ENCODE peak calls at places on chromosomes 2 and 18, in seven cellular contexts. One of them, this sample, is unnamed.

GRCh38 chr18:63309422-63309821 is 10.1 kb downstream of the BCL2 start:
- DNase-seq in psoas muscle: no peak
- DNase-seq in GM12865: no peak
- DNase-seq in IMR-90: no peak
- DNase-seq in prostate gland: no peak
- DNase-seq in uterus: no peak
- DNase-seq in A549: no peak
- DNase-seq in this sample: no peak

GRCh38 chr2:241069821-241070281 is 32.2 kb downstream of the MTERF4 start:
- DNase-seq in psoas muscle: no peak
- DNase-seq in GM12865: no peak
- DNase-seq in IMR-90: no peak
- DNase-seq in prostate gland: no peak
- DNase-seq in uterus: no peak
- DNase-seq in A549: no peak
- DNase-seq in this sample: no peak

GRCh38 chr2:66364495-66364992 is 70.4 kb upstream of the MEIS1 start:
- DNase-seq in psoas muscle: no peak
- DNase-seq in GM12865: no peak
- DNase-seq in IMR-90: peak
- DNase-seq in prostate gland: peak
- DNase-seq in uterus: no peak
- DNase-seq in A549: no peak
- DNase-seq in this sample: peak

GRCh38 chr2:18599509-18600254 is 10.3 kb upstream of the NT5C1B start:
- DNase-seq in psoas muscle: no peak
- DNase-seq in GM12865: no peak
- DNase-seq in IMR-90: peak
- DNase-seq in prostate gland: no peak
- DNase-seq in uterus: no peak
- DNase-seq in A549: no peak
- DNase-seq in this sample: no peak

GRCh38 chr2:138504546-138505239 is 3.1 kb downstream of the SPOPL start:
- DNase-seq in psoas muscle: no peak
- DNase-seq in GM12865: peak
- DNase-seq in IMR-90: no peak
- DNase-seq in prostate gland: no peak
- DNase-seq in uterus: no peak
- DNase-seq in A549: no peak
- DNase-seq in this sample: peak

GRCh38 chr2:158774663-158775062 is 20.5 kb upstream of the DAPL1 start:
- DNase-seq in psoas muscle: no peak
- DNase-seq in GM12865: no peak
- DNase-seq in IMR-90: no peak
- DNase-seq in prostate gland: no peak
- DNase-seq in uterus: no peak
- DNase-seq in A549: no peak
- DNase-seq in this sample: no peak

GRCh38 chr2:235598842-235599531 is 105.1 kb downstream of the AGAP1 start:
- DNase-seq in psoas muscle: no peak
- DNase-seq in GM12865: no peak
- DNase-seq in IMR-90: peak
- DNase-seq in prostate gland: no peak
- DNase-seq in uterus: no peak
- DNase-seq in A549: peak
- DNase-seq in this sample: no peak

GRCh38 chr2:46377666-46378560 is 80.7 kb downstream of the EPAS1 start:
- DNase-seq in psoas muscle: no peak
- DNase-seq in GM12865: no peak
- DNase-seq in IMR-90: no peak
- DNase-seq in prostate gland: no peak
- DNase-seq in uterus: no peak
- DNase-seq in A549: no peak
- DNase-seq in this sample: no peak

GRCh38 chr2:188983427-188984101 is 9.4 kb downstream of the COL3A1 start:
- DNase-seq in psoas muscle: no peak
- DNase-seq in GM12865: peak
- DNase-seq in IMR-90: peak
- DNase-seq in prostate gland: no peak
- DNase-seq in uterus: no peak
- DNase-seq in A549: no peak
- DNase-seq in this sample: peak

GRCh38 chr2:64404743-64405142 is 49.2 kb upstream of the LGALSL start:
- DNase-seq in psoas muscle: peak
- DNase-seq in GM12865: no peak
- DNase-seq in IMR-90: no peak
- DNase-seq in prostate gland: no peak
- DNase-seq in uterus: peak
- DNase-seq in A549: no peak
- DNase-seq in this sample: no peak

GRCh38 chr2:9799729-9800632 is 43.3 kb upstream of the TAF1B start:
- DNase-seq in psoas muscle: peak
- DNase-seq in GM12865: peak
- DNase-seq in IMR-90: peak
- DNase-seq in prostate gland: peak
- DNase-seq in uterus: peak
- DNase-seq in A549: peak
- DNase-seq in this sample: peak

GRCh38 chr18:62486290-62486964 is 36.4 kb upstream of the ZCCHC2 start:
- DNase-seq in psoas muscle: no peak
- DNase-seq in GM12865: peak
- DNase-seq in IMR-90: peak
- DNase-seq in prostate gland: no peak
- DNase-seq in uterus: no peak
- DNase-seq in A549: peak
- DNase-seq in this sample: peak

GRCh38 chr2:866887-867286 is 83.8 kb upstream of the SNTG2 start:
- DNase-seq in psoas muscle: no peak
- DNase-seq in GM12865: no peak
- DNase-seq in IMR-90: no peak
- DNase-seq in prostate gland: no peak
- DNase-seq in uterus: no peak
- DNase-seq in A549: no peak
- DNase-seq in this sample: no peak

GRCh38 chr2:45765007-45765767 is 113.7 kb downstream of the PRKCE start:
- DNase-seq in psoas muscle: no peak
- DNase-seq in GM12865: no peak
- DNase-seq in IMR-90: no peak
- DNase-seq in prostate gland: no peak
- DNase-seq in uterus: no peak
- DNase-seq in A549: no peak
- DNase-seq in this sample: no peak

GRCh38 chr2:107777962-107778361 is 48.7 kb upstream of the RGPD4 start:
- DNase-seq in psoas muscle: no peak
- DNase-seq in GM12865: no peak
- DNase-seq in IMR-90: no peak
- DNase-seq in prostate gland: no peak
- DNase-seq in uterus: no peak
- DNase-seq in A549: no peak
- DNase-seq in this sample: peak

GRCh38 chr2:162706770-162707169 is 131.8 kb downstream of the KCNH7 start:
- DNase-seq in psoas muscle: no peak
- DNase-seq in GM12865: no peak
- DNase-seq in IMR-90: no peak
- DNase-seq in prostate gland: no peak
- DNase-seq in uterus: no peak
- DNase-seq in A549: no peak
- DNase-seq in this sample: no peak

GRCh38 chr18:596288-596881 is 403 bp upstream of the CLUL1 start:
- DNase-seq in psoas muscle: no peak
- DNase-seq in GM12865: peak
- DNase-seq in IMR-90: no peak
- DNase-seq in prostate gland: peak
- DNase-seq in uterus: no peak
- DNase-seq in A549: peak
- DNase-seq in this sample: peak

GRCh38 chr2:136118819-136119716 is 1.1 kb upstream of the CXCR4 start:
- DNase-seq in psoas muscle: peak
- DNase-seq in GM12865: peak
- DNase-seq in IMR-90: no peak
- DNase-seq in prostate gland: peak
- DNase-seq in uterus: no peak
- DNase-seq in A549: no peak
- DNase-seq in this sample: no peak

GRCh38 chr2:33291278-33292013 is 185.0 kb upstream of the RASGRP3 start:
- DNase-seq in psoas muscle: no peak
- DNase-seq in GM12865: no peak
- DNase-seq in IMR-90: peak
- DNase-seq in prostate gland: peak
- DNase-seq in uterus: no peak
- DNase-seq in A549: peak
- DNase-seq in this sample: peak

DNA sequence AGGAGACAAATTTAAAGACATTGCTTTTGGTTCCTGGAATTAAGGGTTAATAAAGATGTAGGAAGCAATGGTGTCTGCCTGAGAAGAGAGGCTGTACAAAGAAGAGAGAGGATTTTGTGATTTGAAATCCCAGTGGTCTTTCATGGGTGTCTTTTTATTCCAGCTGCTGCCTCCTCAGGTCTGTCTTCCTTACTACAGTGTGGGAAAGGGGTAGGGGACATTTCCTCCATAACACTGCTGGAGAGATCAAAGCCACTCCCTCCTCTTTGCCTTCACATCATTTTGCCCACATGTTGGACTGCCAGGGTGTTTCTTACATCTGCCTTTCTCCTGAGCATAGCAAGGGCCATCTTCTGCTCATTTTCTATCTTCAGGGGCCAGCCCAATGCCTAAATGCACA is 348.5 kb downstream of the EN1 start:
- DNase-seq in psoas muscle: no peak
- DNase-seq in GM12865: no peak
- DNase-seq in IMR-90: no peak
- DNase-seq in prostate gland: no peak
- DNase-seq in uterus: no peak
- DNase-seq in A549: no peak
- DNase-seq in this sample: no peak
- TF ChIP-seq CTCF in psoas muscle: no peak
- TF ChIP-seq CTCF in GM12865: no peak
- TF ChIP-seq CTCF in IMR-90: no peak
- TF ChIP-seq CTCF in prostate gland: no peak
- TF ChIP-seq CTCF in uterus: no peak
- TF ChIP-seq CTCF in A549: no peak
- TF ChIP-seq CTCF in this sample: no peak

DNA sequence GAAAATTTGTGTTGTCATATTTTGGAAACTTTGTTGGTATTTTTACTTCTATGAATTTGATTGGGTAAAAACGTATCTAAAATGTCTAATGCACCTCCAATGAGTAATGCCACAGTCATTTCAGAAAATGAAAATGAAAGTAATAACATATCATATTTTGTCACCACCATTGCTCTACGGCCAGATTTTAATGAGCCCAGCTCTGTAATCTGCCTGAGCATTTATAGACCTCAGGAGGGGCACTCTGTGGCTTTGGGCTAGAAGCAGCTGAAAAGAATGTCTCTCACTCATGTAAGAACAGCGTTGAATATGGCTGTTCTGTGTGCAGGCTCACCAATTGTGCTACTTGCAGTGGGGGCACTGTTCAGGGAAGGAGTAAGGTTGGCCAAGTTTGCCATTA is 32.7 kb upstream of the ABCA12 start:
- DNase-seq in psoas muscle: no peak
- DNase-seq in GM12865: peak
- DNase-seq in IMR-90: no peak
- DNase-seq in prostate gland: no peak
- DNase-seq in uterus: no peak
- DNase-seq in A549: no peak
- DNase-seq in this sample: no peak
- H3K4me3 ChIP-seq in psoas muscle: no peak
- H3K4me3 ChIP-seq in GM12865: no peak
- H3K4me3 ChIP-seq in IMR-90: peak
- H3K4me3 ChIP-seq in prostate gland: no peak
- H3K4me3 ChIP-seq in uterus: no peak
- H3K4me3 ChIP-seq in A549: no peak
- H3K4me3 ChIP-seq in this sample: no peak

GRCh38 chr2:226794077-226794670 is 5.4 kb downstream of the IRS1 start:
- DNase-seq in psoas muscle: no peak
- DNase-seq in GM12865: no peak
- DNase-seq in IMR-90: peak
- DNase-seq in prostate gland: no peak
- DNase-seq in uterus: no peak
- DNase-seq in A549: no peak
- DNase-seq in this sample: peak

GRCh38 chr2:226796012-226796839 is 3.4 kb downstream of the IRS1 start:
- DNase-seq in psoas muscle: peak
- DNase-seq in GM12865: no peak
- DNase-seq in IMR-90: peak
- DNase-seq in prostate gland: no peak
- DNase-seq in uterus: peak
- DNase-seq in A549: no peak
- DNase-seq in this sample: peak

GRCh38 chr2:226794751-226795171 is 4.9 kb downstream of the IRS1 start:
- DNase-seq in psoas muscle: no peak
- DNase-seq in GM12865: no peak
- DNase-seq in IMR-90: peak
- DNase-seq in prostate gland: peak
- DNase-seq in uterus: peak
- DNase-seq in A549: peak
- DNase-seq in this sample: peak

GRCh38 chr2:226796840-226797288 is 2.8 kb downstream of the IRS1 start:
- DNase-seq in psoas muscle: peak
- DNase-seq in GM12865: no peak
- DNase-seq in IMR-90: peak
- DNase-seq in prostate gland: peak
- DNase-seq in uterus: peak
- DNase-seq in A549: no peak
- DNase-seq in this sample: peak

DNA sequence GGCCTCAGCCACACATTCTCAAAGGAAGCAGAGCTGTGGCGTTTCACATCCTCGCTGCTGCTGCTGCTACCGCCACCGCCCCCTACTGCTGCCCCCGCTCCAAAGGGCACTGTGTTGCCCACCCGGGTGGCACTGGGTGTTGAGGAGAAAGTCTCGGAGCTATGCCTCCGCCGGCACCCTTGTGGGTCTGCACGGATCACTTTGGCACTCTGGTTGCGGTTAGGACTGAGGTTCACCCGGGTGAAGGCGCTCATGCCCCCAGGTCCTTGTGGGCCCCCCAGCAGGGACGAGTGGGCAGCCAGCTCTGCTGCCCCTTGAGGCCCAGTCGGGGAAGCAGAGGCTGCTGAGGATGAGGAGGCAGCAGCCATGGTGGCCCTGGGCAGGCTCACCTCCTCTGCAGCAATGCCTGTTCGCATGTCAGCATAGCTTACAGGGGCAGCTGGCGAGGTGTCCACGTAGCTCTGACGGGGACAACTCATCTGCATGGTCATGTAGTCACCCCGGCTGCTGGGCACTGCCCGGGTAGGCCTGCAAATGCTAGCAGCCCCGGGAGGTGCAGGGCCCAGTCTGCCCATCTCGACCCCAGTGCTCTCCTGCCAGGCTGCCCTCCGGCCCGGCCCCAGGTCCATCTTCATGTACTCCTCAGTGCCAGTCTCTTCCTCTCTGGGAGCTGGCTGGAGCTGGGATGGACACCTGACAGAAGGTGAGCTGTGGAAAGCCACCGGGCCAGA is 4.2 kb downstream of the IRS1 start:
- DNase-seq in psoas muscle: peak
- DNase-seq in GM12865: no peak
- DNase-seq in IMR-90: peak
- DNase-seq in prostate gland: peak
- DNase-seq in uterus: peak
- DNase-seq in A549: no peak
- DNase-seq in this sample: peak
- TF ChIP-seq CTCF in psoas muscle: peak
- TF ChIP-seq CTCF in GM12865: no peak
- TF ChIP-seq CTCF in IMR-90: peak
- TF ChIP-seq CTCF in prostate gland: no peak
- TF ChIP-seq CTCF in uterus: no peak
- TF ChIP-seq CTCF in A549: no peak
- TF ChIP-seq CTCF in this sample: no peak

GRCh38 chr2:171217330-171217729 is 56.6 kb upstream of the TLK1 start:
- DNase-seq in psoas muscle: no peak
- DNase-seq in GM12865: no peak
- DNase-seq in IMR-90: no peak
- DNase-seq in prostate gland: no peak
- DNase-seq in uterus: no peak
- DNase-seq in A549: no peak
- DNase-seq in this sample: no peak
- H3K4me3 ChIP-seq in psoas muscle: no peak
- H3K4me3 ChIP-seq in GM12865: no peak
- H3K4me3 ChIP-seq in IMR-90: no peak
- H3K4me3 ChIP-seq in prostate gland: no peak
- H3K4me3 ChIP-seq in uterus: no peak
- H3K4me3 ChIP-seq in A549: no peak
- H3K4me3 ChIP-seq in this sample: no peak

This sample was measured in epithelial cell of esophagus.